ENCODE peak calls at places on chromosome 5, in five cellular contexts. C is hepatocyte; B is CD8-positive, alpha-beta memory T cell; A is endodermal cell; V is heart left ventricle. Y is an unnamed sample. For H3K36me3, the result is how much of the 10 kb centered on the place peaks cover.

GRCh38 chr5:71932131-71932635 is 175.1 kb upstream of the MAP1B start:
- DNase-seq in C (peak), B (no peak), A (no peak), V (no peak), Y (no peak)

GRCh38 chr5:37501152-37501551 is 122.0 kb downstream of the WDR70 start:
- DNase-seq in C (no peak), B (no peak), A (no peak), V (no peak), Y (no peak)

GRCh38 chr5:4802044-4802443 is 338.1 kb upstream of the ADAMTS16 start:
- DNase-seq in C (peak), B (no peak), A (no peak), V (no peak), Y (no peak)

GRCh38 chr5:135245521-135246499 is 153.2 kb downstream of the MACROH2A1 start:
- DNase-seq in C (no peak), B (no peak), A (peak), V (no peak), Y (no peak)

GRCh38 chr5:1409386-1410110 is 35.7 kb downstream of the SLC6A3 start:
- DNase-seq in C (peak), B (peak), A (peak), V (no peak), Y (peak)

GRCh38 chr5:10562202-10563131 is 1.4 kb upstream of the ANKRD33B start:
- DNase-seq in C (no peak), B (no peak), A (no peak), V (no peak), Y (no peak)

GRCh38 chr5:142685418-142686209 is at the start of gene FGF1:
- DNase-seq in C (no peak), B (no peak), A (peak), V (peak), Y (no peak)

GRCh38 chr5:50667079-50667652 is 729 bp downstream of the PARP8 start:
- DNase-seq in C (peak), B (no peak), A (peak), V (peak), Y (no peak)

GRCh38 chr5:123035950-123036390 is 555 bp downstream of the PPIC start:
- DNase-seq in C (peak), B (no peak), A (peak), V (peak), Y (no peak)

GRCh38 chr5:154494036-154494435 is 16.0 kb upstream of the HAND1 start:
- DNase-seq in C (no peak), B (no peak), A (peak), V (no peak), Y (no peak)

GRCh38 chr5:83562817-83563557 is 91.4 kb downstream of the VCAN start:
- DNase-seq in C (peak), B (no peak), A (no peak), V (no peak), Y (no peak)

GRCh38 chr5:8093669-8094068 is 224.7 kb downstream of the MTRR start:
- DNase-seq in C (no peak), B (no peak), A (no peak), V (no peak), Y (no peak)

GRCh38 chr5:140035881-140036280 is 7.2 kb downstream of the NRG2 start:
- DNase-seq in C (no peak), B (no peak), A (no peak), V (no peak), Y (no peak)

GRCh38 chr5:20683241-20683940 is 695.4 kb upstream of the CDH18 start:
- DNase-seq in C (no peak), B (no peak), A (no peak), V (no peak), Y (no peak)

GRCh38 chr5:151243564-151243963 is 9.4 kb upstream of the GM2A start:
- DNase-seq in C (no peak), B (no peak), A (no peak), V (no peak), Y (no peak)

DNA sequence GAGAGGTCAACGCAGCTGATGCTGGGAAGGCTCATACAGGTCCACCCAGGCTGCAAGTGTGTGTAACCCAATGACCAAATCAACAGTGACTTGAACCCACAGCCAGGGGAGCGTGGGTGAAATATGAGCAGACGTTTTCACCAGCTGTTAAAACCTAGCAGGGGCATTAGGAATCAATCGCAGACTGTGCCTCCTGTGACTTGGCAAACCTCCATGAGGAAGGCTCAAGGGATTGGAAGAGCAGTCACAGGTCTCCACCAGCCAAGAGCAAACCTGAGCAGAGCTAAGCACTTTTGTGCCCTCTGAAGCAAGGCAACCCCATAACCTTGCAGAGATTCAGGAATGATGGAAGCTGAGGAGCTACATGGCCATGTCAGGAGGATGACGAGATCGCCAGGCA is 25.5 kb downstream of the INSYN2B start:
- DNase-seq in C (no peak), B (no peak), A (no peak), V (no peak), Y (no peak)
- H3K36me3 ChIP-seq in C (under half), B (under half), A (under half), V (under half), Y (under half)

DNA sequence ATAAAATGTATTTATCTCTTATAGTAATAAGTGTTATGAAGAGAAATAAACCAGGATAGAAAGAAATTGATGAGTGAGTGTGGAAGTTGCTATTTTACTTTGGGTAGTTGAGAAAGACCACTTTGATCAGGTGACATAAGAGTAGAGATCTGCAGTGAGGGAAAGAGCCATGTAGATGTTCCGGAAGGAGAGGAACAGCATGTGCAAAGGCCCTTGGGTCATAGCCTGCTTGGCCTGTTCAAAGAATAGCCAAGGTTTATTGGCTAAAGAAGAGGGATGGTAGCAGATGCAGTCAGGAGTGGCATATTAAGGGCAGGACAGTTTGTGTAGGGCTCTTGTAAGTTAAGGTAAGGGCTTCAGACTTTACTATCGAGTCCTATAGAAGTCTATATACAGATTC is 3.2 kb downstream of the BTF3 start:
- DNase-seq in C (no peak), B (no peak), A (no peak), V (no peak), Y (no peak)
- H3K36me3 ChIP-seq in C (under half), B (under half), A (half or more), V (half or more), Y (under half)

GRCh38 chr5:176934309-176934930 is 35.3 kb upstream of the HK3 start:
- DNase-seq in C (no peak), B (no peak), A (no peak), V (no peak), Y (no peak)
- H3K36me3 ChIP-seq in C (under half), B (under half), A (half or more), V (half or more), Y (under half)

DNA sequence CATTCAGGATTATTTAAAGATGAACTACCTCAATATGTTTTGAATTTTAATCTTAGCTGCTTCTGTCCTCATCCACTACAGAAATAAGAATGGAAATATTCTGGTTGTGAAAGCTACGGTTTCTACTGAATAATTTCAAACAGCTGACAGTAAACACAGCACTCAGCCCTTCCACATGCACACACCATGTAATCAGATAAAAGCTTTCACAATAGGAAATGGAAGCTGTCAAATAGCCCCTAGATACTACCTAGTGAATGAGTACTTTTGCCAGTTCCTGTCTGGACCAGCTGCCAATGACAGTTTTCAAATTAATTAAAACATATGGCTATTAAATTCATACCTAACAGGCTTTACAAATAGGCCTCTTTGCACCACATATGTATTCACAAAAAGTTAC is 171.4 kb downstream of the SSBP2 start:
- DNase-seq in C (peak), B (no peak), A (no peak), V (no peak), Y (no peak)
- H3K36me3 ChIP-seq in C (under half), B (under half), A (under half), V (under half), Y (under half)

DNA sequence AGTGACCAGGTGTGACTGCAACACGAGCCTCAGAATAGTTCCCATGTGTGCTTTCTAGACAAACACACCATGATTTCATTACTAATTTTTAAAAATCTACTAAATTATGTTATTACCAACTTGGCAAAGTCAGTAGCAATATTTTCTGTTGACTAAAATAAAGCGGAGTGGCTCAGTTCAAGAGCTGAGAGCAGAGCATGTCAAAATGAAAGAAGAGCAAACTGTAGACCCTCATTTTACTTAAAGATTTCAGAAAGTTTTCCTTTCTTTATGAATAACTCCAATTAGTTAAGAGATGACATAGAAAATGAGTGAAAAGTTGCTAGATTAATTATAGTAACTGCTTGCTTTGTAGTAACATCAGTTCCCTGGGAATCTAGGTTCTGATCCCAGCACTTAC is 17.9 kb downstream of the OXCT1 start:
- DNase-seq in C (no peak), B (no peak), A (no peak), V (no peak), Y (no peak)
- H3K36me3 ChIP-seq in C (under half), B (under half), A (half or more), V (half or more), Y (under half)

GRCh38 chr5:80139573-80139972 is 104.4 kb downstream of the THBS4 start:
- DNase-seq in C (no peak), B (no peak), A (no peak), V (no peak), Y (no peak)
- H3K36me3 ChIP-seq in C (under half), B (under half), A (half or more), V (under half), Y (under half)

DNA sequence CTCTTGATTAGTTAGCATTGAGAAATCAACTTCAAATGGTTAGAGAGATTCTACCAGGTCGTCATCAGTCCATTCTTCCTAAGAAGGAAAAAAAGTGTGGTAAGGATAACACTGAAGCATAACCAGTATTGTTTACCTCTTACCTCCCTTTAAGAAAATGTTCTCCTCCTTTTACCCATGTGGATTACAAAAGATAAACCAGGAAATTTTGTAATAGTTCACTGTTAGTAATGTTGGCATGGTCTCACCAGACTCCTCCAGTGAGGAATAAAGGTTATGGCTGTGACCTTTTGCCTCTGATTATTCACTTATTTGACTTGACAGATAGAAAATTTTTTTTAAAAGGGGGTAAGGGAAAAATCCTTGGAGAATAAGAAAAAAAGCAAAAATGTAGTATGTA is 18.3 kb downstream of the CCNH start:
- DNase-seq in C (no peak), B (no peak), A (no peak), V (no peak), Y (no peak)
- H3K36me3 ChIP-seq in C (under half), B (half or more), A (half or more), V (half or more), Y (half or more)

GRCh38 chr5:34991486-34992238 is 56.1 kb downstream of the AGXT2 start:
- DNase-seq in C (no peak), B (no peak), A (no peak), V (no peak), Y (no peak)

GRCh38 chr5:34998058-34998789 is 49.5 kb downstream of the AGXT2 start:
- DNase-seq in C (no peak), B (no peak), A (no peak), V (peak), Y (no peak)

GRCh38 chr5:35001842-35002241 is 45.9 kb downstream of the AGXT2 start:
- DNase-seq in C (no peak), B (no peak), A (no peak), V (no peak), Y (no peak)

DNA sequence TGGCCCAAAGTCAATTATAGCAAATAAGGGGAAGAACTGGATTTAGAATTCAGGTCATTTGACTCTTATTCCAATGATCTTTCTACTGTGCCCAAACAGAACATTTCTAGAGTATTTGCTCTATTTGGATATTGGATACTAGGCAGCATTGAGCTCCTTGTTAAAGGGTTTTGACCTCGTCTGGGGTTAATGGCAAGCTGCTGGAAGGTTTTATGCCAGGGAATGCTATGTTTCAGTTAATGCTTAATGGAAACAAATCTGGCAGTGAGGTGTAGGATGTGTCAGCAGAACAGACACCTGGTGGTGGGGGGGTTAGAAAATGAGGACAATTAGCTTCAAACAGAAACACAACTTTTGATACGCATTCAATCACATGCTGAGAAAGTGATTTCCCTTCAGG is 51.5 kb downstream of the AGXT2 start:
- DNase-seq in C (no peak), B (no peak), A (no peak), V (no peak), Y (no peak)
- H3K36me3 ChIP-seq in C (under half), B (under half), A (under half), V (under half), Y (under half)

DNA sequence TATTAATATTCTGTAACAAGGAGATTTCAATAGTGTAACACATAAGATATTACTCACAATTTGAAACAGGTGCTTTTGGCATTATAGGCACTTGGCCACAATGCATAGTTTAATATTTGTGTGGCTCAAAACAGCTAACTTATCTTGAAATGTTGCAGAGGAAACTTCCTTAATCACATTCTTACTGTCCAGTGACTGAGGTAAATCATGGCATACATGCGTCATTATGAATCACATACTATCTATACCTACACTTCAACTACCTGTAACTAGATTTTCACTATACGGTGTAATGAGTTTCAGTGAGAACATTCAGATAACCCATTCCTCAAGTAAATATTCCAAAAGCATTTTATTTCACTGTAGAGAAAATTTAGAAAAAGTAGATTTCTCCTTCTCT is 218.8 kb downstream of the PDE4D start:
- DNase-seq in C (no peak), B (no peak), A (no peak), V (no peak), Y (no peak)
- H3K36me3 ChIP-seq in C (under half), B (under half), A (under half), V (under half), Y (under half)

Y was measured in CD8-positive, alpha-beta T cell.